ENCODE peak calls at places on chromosome 11, in ten cellular contexts. U is SK-N-SH, I is pancreas, E is lung, X is IMR-90, D is tibial artery, S is left ventricle myocardium inferior, F is colonic mucosa, Z is HCT116, G is right lobe of liver. A is an unnamed sample. For H3K4me1, the result is how much of the 10 kb centered on the place peaks cover.

GRCh38 chr11:1942541-1943260 is 4.4 kb upstream of the MRPL23 start:
- DNase-seq in I (peak), X (no peak), E (peak), G (peak), S (no peak), F (no peak), Z (no peak), D (peak), U (no peak), A (no peak)

GRCh38 chr11:107282195-107282594 is 175.4 kb downstream of the CWF19L2 start:
- DNase-seq in G (no peak), I (no peak), F (no peak), E (no peak), D (no peak), X (no peak), U (no peak), S (no peak), Z (no peak), A (no peak)

GRCh38 chr11:121571466-121571865 is 118.7 kb upstream of the SORL1-AS1 start:
- DNase-seq in X (no peak), I (no peak), Z (no peak), F (no peak), S (no peak), D (no peak), G (no peak), U (no peak), E (no peak), A (no peak)

GRCh38 chr11:120564573-120565301 is 53.2 kb downstream of the GRIK4 start:
- DNase-seq in E (no peak), Z (no peak), U (peak), I (peak), G (no peak), X (peak), S (peak), F (no peak), D (peak), A (peak)

GRCh38 chr11:44858796-44859527 is 91.7 kb downstream of the TP53I11 start:
- DNase-seq in I (no peak), X (no peak), S (no peak), E (no peak), Z (no peak), U (no peak), D (no peak), G (no peak), F (no peak), A (no peak)

GRCh38 chr11:115613986-115614625 is 109.9 kb upstream of the CADM1 start:
- DNase-seq in F (no peak), E (no peak), G (no peak), D (no peak), S (no peak), Z (no peak), X (peak), I (no peak), U (no peak), A (no peak)

GRCh38 chr11:114311946-114312345 is 15.7 kb downstream of the NNMT start:
- DNase-seq in F (no peak), S (no peak), I (no peak), E (no peak), G (no peak), D (no peak), U (no peak), Z (no peak), X (no peak), A (no peak)

GRCh38 chr11:86069408-86070086 is 663 bp upstream of the PICALM start:
- DNase-seq in X (peak), S (no peak), I (no peak), D (no peak), Z (peak), E (peak), U (peak), G (no peak), F (peak), A (peak)

GRCh38 chr11:62958547-62959071 is 26.2 kb downstream of the SLC22A6 start:
- DNase-seq in D (no peak), Z (no peak), F (peak), I (no peak), X (peak), S (peak), U (no peak), G (no peak), E (no peak), A (no peak)

GRCh38 chr11:99916078-99916477 is 771.0 kb upstream of the ARHGAP42 start:
- DNase-seq in E (no peak), U (no peak), S (no peak), G (no peak), X (no peak), Z (no peak), I (no peak), D (no peak), F (no peak), A (no peak)

GRCh38 chr11:952406-953385 is 27.0 kb downstream of the AP2A2 start:
- DNase-seq in Z (no peak), G (peak), S (no peak), F (peak), X (peak), E (peak), U (no peak), I (peak), D (no peak), A (no peak)

GRCh38 chr11:71386232-71386631 is 62.0 kb downstream of the DHCR7 start:
- DNase-seq in Z (no peak), X (no peak), G (no peak), F (no peak), E (no peak), I (no peak), U (no peak), S (no peak), D (no peak), A (no peak)
- H3K4me1 ChIP-seq in Z (under half), X (under half), G (under half), F (under half), E (under half), I (under half), U (under half), S (under half), D (under half), A (under half)

DNA sequence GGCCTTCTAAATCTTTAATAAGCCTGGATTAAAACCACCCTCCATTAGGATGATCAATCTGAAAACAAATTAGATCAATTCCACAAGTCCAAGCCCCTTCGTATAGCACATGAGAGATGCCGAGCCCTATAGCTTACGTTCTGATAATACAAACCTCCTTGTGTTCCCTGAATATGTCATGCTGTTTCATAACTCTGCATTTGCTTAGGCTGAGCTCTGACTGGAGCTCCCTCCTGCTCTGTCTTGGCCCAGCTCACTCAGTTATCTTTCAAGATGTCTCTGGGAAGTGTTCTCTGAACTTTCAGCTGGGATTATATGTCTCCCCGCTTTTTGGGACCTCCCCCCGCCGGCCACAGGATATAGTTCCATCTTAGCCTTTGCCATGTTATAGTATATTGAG is 43.9 kb downstream of the FDX1 start:
- DNase-seq in U (no peak), E (no peak), D (no peak), S (no peak), X (peak), Z (no peak), G (no peak), I (no peak), F (no peak), A (no peak)
- H3K27ac ChIP-seq in U (no peak), E (no peak), D (no peak), S (no peak), X (no peak), Z (no peak), G (no peak), I (no peak), F (no peak), A (no peak)

DNA sequence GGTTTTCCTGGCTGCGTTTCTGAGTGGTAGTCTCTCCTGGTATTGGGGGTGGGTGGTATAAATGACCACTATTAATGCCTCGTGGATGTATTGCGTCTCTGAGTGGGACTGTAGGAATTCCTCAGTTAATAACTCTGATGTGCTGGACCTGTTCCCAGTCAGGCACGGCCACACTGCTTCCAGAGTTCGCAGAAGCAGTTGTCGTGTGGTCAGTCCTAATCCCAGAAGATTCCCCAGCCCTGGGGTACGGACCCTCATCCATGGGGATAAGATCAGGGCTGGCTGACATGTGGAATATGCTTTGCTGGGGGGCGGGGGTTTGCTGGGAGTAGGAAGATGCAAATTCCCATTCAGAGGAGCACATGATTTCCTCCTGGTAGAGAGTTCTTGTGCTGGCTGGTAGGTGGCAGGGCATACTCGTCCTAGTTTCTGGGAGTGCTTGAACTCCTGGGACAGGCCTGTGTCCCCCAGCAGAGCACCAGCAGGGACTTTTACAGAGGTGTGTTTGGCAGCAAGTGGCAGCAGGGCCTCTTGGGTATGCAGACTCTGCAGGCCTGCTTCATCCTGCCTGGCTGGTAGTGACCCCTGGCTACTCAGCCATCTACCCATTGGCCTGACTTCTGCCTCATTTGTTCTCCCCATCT is 157.4 kb downstream of the NAV2 start:
- DNase-seq in D (no peak), X (no peak), U (no peak), S (no peak), G (no peak), F (no peak), E (no peak), I (no peak), Z (no peak), A (no peak)
- H3K4me1 ChIP-seq in D (half or more), X (under half), U (under half), S (half or more), G (under half), F (under half), E (under half), I (under half), Z (under half), A (under half)

DNA sequence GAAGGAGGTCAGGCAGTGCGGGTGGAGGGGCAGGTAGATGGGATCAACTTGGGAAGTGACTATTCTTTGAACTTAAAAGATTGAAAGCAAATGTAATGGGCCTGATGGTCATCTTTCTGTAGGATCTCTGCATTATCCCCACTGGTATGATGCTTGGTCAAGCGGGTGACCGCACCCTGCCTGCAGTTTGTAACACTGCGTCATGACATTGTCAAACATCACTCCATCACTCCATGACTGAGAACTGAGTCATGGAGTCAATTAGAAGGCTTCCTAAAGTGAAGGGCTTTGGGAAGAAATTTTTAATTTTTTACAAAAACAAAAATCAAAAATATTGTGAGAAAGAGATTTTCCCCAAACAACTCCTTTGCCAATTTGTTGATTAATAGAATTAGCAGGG is 62.4 kb upstream of the BMAL1 start:
- DNase-seq in E (no peak), X (peak), S (no peak), U (no peak), F (no peak), I (no peak), D (no peak), G (no peak), Z (peak), A (no peak)
- H3K27ac ChIP-seq in E (no peak), X (peak), S (no peak), U (peak), F (no peak), I (no peak), D (no peak), G (no peak), Z (peak), A (no peak)

GRCh38 chr11:15944460-15944859 is 411.9 kb downstream of the SOX6 start:
- DNase-seq in U (no peak), I (no peak), D (no peak), S (no peak), E (no peak), G (no peak), F (no peak), X (peak), Z (no peak), A (no peak)

GRCh38 chr11:15947681-15948648 is 408.4 kb downstream of the SOX6 start:
- DNase-seq in D (no peak), G (peak), F (no peak), E (no peak), S (no peak), Z (no peak), I (peak), X (no peak), U (no peak), A (no peak)

GRCh38 chr11:15943418-15944197 is 412.7 kb downstream of the SOX6 start:
- DNase-seq in G (no peak), U (no peak), I (no peak), S (no peak), X (no peak), F (no peak), D (no peak), E (no peak), Z (no peak), A (no peak)

GRCh38 chr11:15942936-15943335 is 413.4 kb downstream of the SOX6 start:
- DNase-seq in F (no peak), X (no peak), U (no peak), E (no peak), D (no peak), I (no peak), Z (no peak), S (no peak), G (no peak), A (no peak)

DNA sequence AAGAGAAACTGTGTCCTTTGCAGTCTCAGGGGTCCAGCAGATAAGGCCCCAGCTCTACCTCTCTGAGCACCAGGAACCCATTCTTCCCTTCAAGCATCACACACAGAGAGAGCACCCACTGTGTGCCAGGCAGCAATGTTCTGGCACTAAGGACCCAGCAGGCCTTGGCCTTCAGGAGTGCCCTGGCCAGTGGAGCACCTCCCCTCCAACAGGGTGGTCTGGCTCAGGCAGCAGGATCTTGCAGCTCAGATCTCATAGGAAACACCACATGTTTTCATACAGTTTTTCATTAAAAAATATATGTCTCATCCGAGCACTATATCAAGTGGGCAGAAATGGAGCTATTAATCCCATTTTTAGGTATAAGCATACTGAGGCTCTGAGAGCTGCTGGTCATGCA is 410.6 kb downstream of the SOX6 start:
- DNase-seq in G (no peak), U (no peak), S (no peak), D (no peak), E (no peak), X (no peak), F (no peak), Z (no peak), I (no peak), A (no peak)
- H3K4me1 ChIP-seq in G (under half), U (under half), S (under half), D (under half), E (under half), X (under half), F (under half), Z (under half), I (under half), A (under half)

GRCh38 chr11:93494341-93494740 is 48.9 kb downstream of the SMCO4 start:
- DNase-seq in S (no peak), I (no peak), G (no peak), X (no peak), E (no peak), F (no peak), U (no peak), Z (no peak), D (no peak), A (no peak)

GRCh38 chr11:93498099-93499040 is 44.8 kb downstream of the SMCO4 start:
- DNase-seq in U (no peak), F (no peak), I (no peak), X (peak), Z (no peak), D (no peak), E (no peak), G (no peak), S (no peak), A (no peak)

GRCh38 chr11:93500759-93501158 is 42.4 kb downstream of the SMCO4 start:
- DNase-seq in G (no peak), X (no peak), U (no peak), I (no peak), D (no peak), Z (no peak), S (no peak), E (no peak), F (no peak), A (no peak)

GRCh38 chr11:93493252-93493897 is 49.8 kb downstream of the SMCO4 start:
- DNase-seq in I (peak), Z (no peak), F (peak), U (no peak), D (no peak), E (no peak), G (peak), X (no peak), S (no peak), A (no peak)

GRCh38 chr11:93497575-93497974 is 45.6 kb downstream of the SMCO4 start:
- DNase-seq in Z (no peak), I (no peak), F (no peak), E (no peak), D (no peak), S (no peak), G (no peak), U (no peak), X (no peak), A (no peak)
- H3K27ac ChIP-seq in Z (no peak), I (no peak), F (no peak), E (no peak), D (no peak), S (no peak), G (no peak), U (no peak), X (no peak), A (no peak)

DNA sequence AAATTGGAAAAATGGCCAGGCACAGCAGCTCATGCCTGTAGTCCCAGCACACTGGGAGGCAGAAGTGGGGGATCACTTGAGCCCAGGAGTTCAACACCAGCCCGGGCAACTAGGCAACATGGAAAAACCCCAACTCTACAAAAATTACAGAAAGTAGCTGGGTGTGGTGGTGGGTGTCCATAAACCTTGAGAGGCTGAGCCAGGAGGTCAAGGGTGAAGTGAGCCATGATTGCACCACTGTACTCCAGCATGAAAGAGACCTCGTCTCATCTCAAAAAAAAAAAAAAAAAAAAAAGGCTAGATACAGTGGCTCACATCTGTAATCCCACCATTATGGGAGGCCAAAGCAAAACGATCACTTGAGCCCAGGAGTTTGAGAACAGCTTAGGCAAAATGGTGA is 22.2 kb downstream of the DDX6 start:
- DNase-seq in I (no peak), Z (no peak), S (no peak), D (no peak), E (no peak), X (no peak), F (no peak), U (no peak), G (no peak), A (no peak)
- H3K4me1 ChIP-seq in I (under half), Z (under half), S (half or more), D (under half), E (under half), X (under half), F (under half), U (under half), G (under half), A (under half)

GRCh38 chr11:128691802-128692749 is 1.8 kb upstream of the FLI1 start:
- DNase-seq in E (no peak), D (no peak), X (no peak), Z (no peak), G (no peak), F (no peak), U (peak), I (no peak), S (no peak), A (no peak)
- H3K27ac ChIP-seq in E (peak), D (peak), X (no peak), Z (no peak), G (peak), F (no peak), U (peak), I (no peak), S (peak), A (no peak)

A was measured in testis.